ENCODE peak calls at places on chromosomes 4 and X, in eight cellular contexts. One of them, this sample, is unnamed.

GRCh38 chr4:38939150-38939549 is 71.5 kb downstream of the FAM114A1 start:
- DNase-seq in uterus: no peak
- DNase-seq in NB4: no peak
- DNase-seq in suprapubic skin: no peak
- DNase-seq in Peyer's patch: no peak
- DNase-seq in heart left ventricle: no peak
- DNase-seq in ovary: no peak
- DNase-seq in gastrocnemius medialis: no peak
- DNase-seq in this sample: no peak

GRCh38 chrX:15675490-15675921 is 10.9 kb upstream of the CLTRN start:
- DNase-seq in uterus: no peak
- DNase-seq in NB4: peak; percentile 79
- DNase-seq in suprapubic skin: peak; percentile 94
- DNase-seq in Peyer's patch: no peak
- DNase-seq in heart left ventricle: peak; percentile 85
- DNase-seq in ovary: peak; percentile 94
- DNase-seq in gastrocnemius medialis: peak; percentile 54
- DNase-seq in this sample: peak; percentile 97

GRCh38 chr4:125323547-125324100 is 8.9 kb downstream of the FAT4 start:
- DNase-seq in uterus: no peak
- DNase-seq in NB4: no peak
- DNase-seq in suprapubic skin: no peak
- DNase-seq in Peyer's patch: no peak
- DNase-seq in heart left ventricle: no peak
- DNase-seq in ovary: no peak
- DNase-seq in gastrocnemius medialis: no peak
- DNase-seq in this sample: no peak

GRCh38 chr4:73213917-73214663 is 44.5 kb downstream of the ANKRD17 start:
- DNase-seq in uterus: no peak
- DNase-seq in NB4: no peak
- DNase-seq in suprapubic skin: no peak
- DNase-seq in Peyer's patch: no peak
- DNase-seq in heart left ventricle: no peak
- DNase-seq in ovary: no peak
- DNase-seq in gastrocnemius medialis: no peak
- DNase-seq in this sample: no peak

GRCh38 chr4:183989931-183990330 is 84.8 kb downstream of the STOX2 start:
- DNase-seq in uterus: no peak
- DNase-seq in NB4: peak; percentile 10
- DNase-seq in suprapubic skin: no peak
- DNase-seq in Peyer's patch: no peak
- DNase-seq in heart left ventricle: no peak
- DNase-seq in ovary: no peak
- DNase-seq in gastrocnemius medialis: no peak
- DNase-seq in this sample: no peak

GRCh38 chr4:85127653-85128052 is 161.2 kb upstream of the WDFY3 start:
- DNase-seq in uterus: no peak
- DNase-seq in NB4: peak; percentile 43
- DNase-seq in suprapubic skin: no peak
- DNase-seq in Peyer's patch: no peak
- DNase-seq in heart left ventricle: no peak
- DNase-seq in ovary: no peak
- DNase-seq in gastrocnemius medialis: no peak
- DNase-seq in this sample: peak; percentile 79

GRCh38 chrX:38820751-38821150 is 19.5 kb downstream of the MID1IP1 start:
- DNase-seq in uterus: no peak
- DNase-seq in NB4: no peak
- DNase-seq in suprapubic skin: no peak
- DNase-seq in Peyer's patch: no peak
- DNase-seq in heart left ventricle: no peak
- DNase-seq in ovary: no peak
- DNase-seq in gastrocnemius medialis: no peak
- DNase-seq in this sample: no peak

GRCh38 chr4:30722092-30722915 is 2.1 kb downstream of the PCDH7 start:
- DNase-seq in uterus: peak; percentile 27
- DNase-seq in NB4: no peak
- DNase-seq in suprapubic skin: no peak
- DNase-seq in Peyer's patch: peak; percentile 42
- DNase-seq in heart left ventricle: peak; percentile 62
- DNase-seq in ovary: no peak
- DNase-seq in gastrocnemius medialis: no peak
- DNase-seq in this sample: peak; percentile 70

GRCh38 chr4:109079177-109079576 is 223.3 kb downstream of the COL25A1 start:
- DNase-seq in uterus: no peak
- DNase-seq in NB4: no peak
- DNase-seq in suprapubic skin: no peak
- DNase-seq in Peyer's patch: no peak
- DNase-seq in heart left ventricle: no peak
- DNase-seq in ovary: no peak
- DNase-seq in gastrocnemius medialis: no peak
- DNase-seq in this sample: no peak

GRCh38 chrX:108362026-108362425 is 76.2 kb downstream of the COL4A6 start:
- DNase-seq in uterus: no peak
- DNase-seq in NB4: no peak
- DNase-seq in suprapubic skin: no peak
- DNase-seq in Peyer's patch: no peak
- DNase-seq in heart left ventricle: no peak
- DNase-seq in ovary: no peak
- DNase-seq in gastrocnemius medialis: no peak
- DNase-seq in this sample: no peak

GRCh38 chrX:22652596-22652995 is 347.2 kb upstream of the DDX53 start:
- DNase-seq in uterus: peak; percentile 19
- DNase-seq in NB4: peak; percentile 1
- DNase-seq in suprapubic skin: no peak
- DNase-seq in Peyer's patch: no peak
- DNase-seq in heart left ventricle: no peak
- DNase-seq in ovary: no peak
- DNase-seq in gastrocnemius medialis: no peak
- DNase-seq in this sample: no peak

GRCh38 chr4:41214158-41215146 is at the start of gene APBB2:
- DNase-seq in uterus: peak; percentile 95
- DNase-seq in NB4: peak; percentile 97
- DNase-seq in suprapubic skin: peak; percentile 96
- DNase-seq in Peyer's patch: peak; percentile 95
- DNase-seq in heart left ventricle: peak; percentile 95
- DNase-seq in ovary: peak; percentile 96
- DNase-seq in gastrocnemius medialis: peak; percentile 80
- DNase-seq in this sample: peak; percentile 87

GRCh38 chr4:55218041-55218440 is 92.6 kb upstream of the KDR start:
- DNase-seq in uterus: no peak
- DNase-seq in NB4: no peak
- DNase-seq in suprapubic skin: no peak
- DNase-seq in Peyer's patch: no peak
- DNase-seq in heart left ventricle: no peak
- DNase-seq in ovary: no peak
- DNase-seq in gastrocnemius medialis: no peak
- DNase-seq in this sample: no peak

GRCh38 chr4:127211377-127212268 is 421.1 kb upstream of the INTU start:
- DNase-seq in uterus: no peak
- DNase-seq in NB4: no peak
- DNase-seq in suprapubic skin: no peak
- DNase-seq in Peyer's patch: no peak
- DNase-seq in heart left ventricle: no peak
- DNase-seq in ovary: no peak
- DNase-seq in gastrocnemius medialis: no peak
- DNase-seq in this sample: no peak

GRCh38 chr4:65046496-65047101 is 623.7 kb downstream of the EPHA5 start:
- DNase-seq in uterus: peak; percentile 16
- DNase-seq in NB4: no peak
- DNase-seq in suprapubic skin: no peak
- DNase-seq in Peyer's patch: no peak
- DNase-seq in heart left ventricle: no peak
- DNase-seq in ovary: no peak
- DNase-seq in gastrocnemius medialis: no peak
- DNase-seq in this sample: no peak

GRCh38 chr4:163344147-163345050 is 707 bp downstream of the NPY5R start:
- DNase-seq in uterus: peak; percentile 14
- DNase-seq in NB4: no peak
- DNase-seq in suprapubic skin: peak; percentile 60
- DNase-seq in Peyer's patch: no peak
- DNase-seq in heart left ventricle: peak; percentile 52
- DNase-seq in ovary: no peak
- DNase-seq in gastrocnemius medialis: no peak
- DNase-seq in this sample: peak; percentile 73

GRCh38 chr4:105979506-105979905 is 84.2 kb downstream of the NPNT start:
- DNase-seq in uterus: no peak
- DNase-seq in NB4: no peak
- DNase-seq in suprapubic skin: no peak
- DNase-seq in Peyer's patch: no peak
- DNase-seq in heart left ventricle: no peak
- DNase-seq in ovary: no peak
- DNase-seq in gastrocnemius medialis: no peak
- DNase-seq in this sample: no peak

GRCh38 chrX:136321532-136321931 is 20.8 kb downstream of the ADGRG4 start:
- DNase-seq in uterus: no peak
- DNase-seq in NB4: no peak
- DNase-seq in suprapubic skin: no peak
- DNase-seq in Peyer's patch: no peak
- DNase-seq in heart left ventricle: no peak
- DNase-seq in ovary: no peak
- DNase-seq in gastrocnemius medialis: no peak
- DNase-seq in this sample: no peak

GRCh38 chrX:136318166-136318565 is 17.4 kb downstream of the ADGRG4 start:
- DNase-seq in uterus: no peak
- DNase-seq in NB4: no peak
- DNase-seq in suprapubic skin: no peak
- DNase-seq in Peyer's patch: no peak
- DNase-seq in heart left ventricle: no peak
- DNase-seq in ovary: no peak
- DNase-seq in gastrocnemius medialis: no peak
- DNase-seq in this sample: no peak

GRCh38 chrX:136319600-136319999 is 18.8 kb downstream of the ADGRG4 start:
- DNase-seq in uterus: no peak
- DNase-seq in NB4: no peak
- DNase-seq in suprapubic skin: no peak
- DNase-seq in Peyer's patch: no peak
- DNase-seq in heart left ventricle: no peak
- DNase-seq in ovary: no peak
- DNase-seq in gastrocnemius medialis: no peak
- DNase-seq in this sample: no peak

GRCh38 chrX:136318895-136319597 is 18.3 kb downstream of the ADGRG4 start:
- DNase-seq in uterus: no peak
- DNase-seq in NB4: no peak
- DNase-seq in suprapubic skin: no peak
- DNase-seq in Peyer's patch: no peak
- DNase-seq in heart left ventricle: no peak
- DNase-seq in ovary: no peak
- DNase-seq in gastrocnemius medialis: no peak
- DNase-seq in this sample: no peak
- TF ChIP-seq POLR2A in uterus: no peak
- TF ChIP-seq POLR2A in NB4: no peak
- TF ChIP-seq POLR2A in suprapubic skin: no peak
- TF ChIP-seq POLR2A in Peyer's patch: no peak
- TF ChIP-seq POLR2A in heart left ventricle: no peak
- TF ChIP-seq POLR2A in ovary: no peak
- TF ChIP-seq POLR2A in gastrocnemius medialis: no peak
- TF ChIP-seq POLR2A in this sample: no peak

GRCh38 chr4:47466061-47466785 is 2.7 kb upstream of the COMMD8 start:
- DNase-seq in uterus: no peak
- DNase-seq in NB4: no peak
- DNase-seq in suprapubic skin: no peak
- DNase-seq in Peyer's patch: no peak
- DNase-seq in heart left ventricle: no peak
- DNase-seq in ovary: no peak
- DNase-seq in gastrocnemius medialis: no peak
- DNase-seq in this sample: no peak
- H3K4me3 ChIP-seq in uterus: no peak overlapping the region
- H3K4me3 ChIP-seq in NB4: no peak overlapping the region
- H3K4me3 ChIP-seq in suprapubic skin: no peak overlapping the region
- H3K4me3 ChIP-seq in Peyer's patch: no peak overlapping the region
- H3K4me3 ChIP-seq in heart left ventricle: no peak overlapping the region
- H3K4me3 ChIP-seq in ovary: no peak overlapping the region
- H3K4me3 ChIP-seq in gastrocnemius medialis: no peak overlapping the region
- H3K4me3 ChIP-seq in this sample: no peak overlapping the region

DNA sequence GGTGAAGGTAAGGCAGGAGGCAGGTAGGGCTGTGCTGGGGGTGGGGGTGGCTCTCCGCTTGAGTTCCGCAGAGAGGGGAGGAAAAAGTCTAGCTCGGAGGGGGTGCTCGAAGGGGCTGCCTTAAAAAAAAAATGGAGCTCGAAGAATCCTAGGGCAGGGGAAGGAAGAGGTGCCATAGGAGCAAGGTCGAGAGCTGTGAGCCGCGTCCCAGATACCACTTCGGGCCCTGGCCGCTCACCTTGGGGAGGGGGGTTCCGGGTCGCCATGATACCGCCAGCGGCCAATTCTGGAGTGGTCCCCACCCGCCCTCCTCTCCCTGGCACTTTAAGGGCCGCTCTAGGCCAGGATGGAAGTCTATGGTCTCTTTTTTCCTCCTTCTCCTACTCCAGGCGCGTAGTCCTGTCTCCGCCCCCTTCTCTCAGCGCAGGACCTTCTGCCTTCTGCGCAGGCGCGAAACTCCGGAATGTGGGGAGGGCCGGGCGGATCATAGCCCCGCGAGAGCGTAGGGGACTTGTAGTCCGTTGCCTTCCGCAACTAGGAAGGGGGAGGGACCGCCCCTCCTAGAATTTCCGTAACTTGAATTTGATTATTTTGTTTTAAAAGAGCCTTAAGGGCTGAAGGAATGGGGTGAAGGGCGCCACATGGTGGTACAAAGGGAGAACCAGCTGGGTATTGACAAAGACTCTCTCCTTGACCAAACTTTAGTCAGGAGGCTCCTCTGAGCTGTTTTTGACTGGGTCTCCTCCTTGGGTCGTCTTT is at the start of gene FUNDC1:
- DNase-seq in uterus: peak; percentile 97
- DNase-seq in NB4: peak; percentile 94
- DNase-seq in suprapubic skin: peak; percentile 95
- DNase-seq in Peyer's patch: peak; percentile 91
- DNase-seq in heart left ventricle: peak; percentile 96
- DNase-seq in ovary: peak; percentile 97
- DNase-seq in gastrocnemius medialis: peak; percentile 77
- DNase-seq in this sample: peak; percentile 97
- TF ChIP-seq POLR2A in uterus: peak; percentile 50
- TF ChIP-seq POLR2A in NB4: no peak
- TF ChIP-seq POLR2A in suprapubic skin: peak; percentile 54
- TF ChIP-seq POLR2A in Peyer's patch: peak; percentile 66
- TF ChIP-seq POLR2A in heart left ventricle: no peak
- TF ChIP-seq POLR2A in ovary: no peak
- TF ChIP-seq POLR2A in gastrocnemius medialis: peak; percentile 20
- TF ChIP-seq POLR2A in this sample: no peak

DNA sequence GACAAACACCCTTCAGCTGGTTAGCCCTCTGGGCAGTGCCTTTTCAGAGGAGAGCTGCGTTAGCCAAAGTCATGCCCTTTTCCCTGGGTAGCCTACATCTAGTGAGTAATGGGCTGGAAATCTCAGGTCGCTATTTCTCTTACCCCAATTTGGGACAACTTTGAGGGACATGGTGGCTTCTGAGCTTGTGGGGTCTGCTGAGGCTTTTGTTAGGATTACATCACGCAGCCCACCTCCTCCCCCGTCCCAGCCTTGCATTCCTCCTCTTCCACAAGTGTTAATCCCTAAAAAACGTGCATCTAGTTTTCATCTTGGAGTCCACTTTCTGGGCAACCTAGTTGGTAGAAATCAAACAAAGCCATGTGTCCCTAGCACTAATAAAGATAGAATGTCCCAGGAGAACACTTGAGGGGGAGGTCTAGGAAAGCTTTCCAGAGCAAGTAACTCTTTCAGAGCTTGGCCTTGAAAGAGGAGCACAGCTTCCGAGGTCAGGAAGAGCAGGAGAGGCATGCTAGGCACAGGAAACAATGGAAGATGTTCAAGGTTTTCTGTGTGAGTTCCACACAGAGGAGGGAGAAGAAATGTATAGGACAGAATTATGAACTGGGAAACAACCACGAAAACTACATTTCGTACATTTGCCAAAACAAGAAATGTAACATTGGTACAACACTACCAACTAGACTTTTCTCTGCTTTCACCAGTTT is 2.8 kb downstream of the MRFAP1 start:
- DNase-seq in uterus: no peak
- DNase-seq in NB4: no peak
- DNase-seq in suprapubic skin: no peak
- DNase-seq in Peyer's patch: no peak
- DNase-seq in heart left ventricle: no peak
- DNase-seq in ovary: no peak
- DNase-seq in gastrocnemius medialis: no peak
- DNase-seq in this sample: no peak
- H3K4me3 ChIP-seq in uterus: no peak overlapping the region
- H3K4me3 ChIP-seq in NB4: peak overlapping the region; percentile 71
- H3K4me3 ChIP-seq in suprapubic skin: no peak overlapping the region
- H3K4me3 ChIP-seq in Peyer's patch: no peak overlapping the region
- H3K4me3 ChIP-seq in heart left ventricle: no peak overlapping the region
- H3K4me3 ChIP-seq in ovary: no peak overlapping the region
- H3K4me3 ChIP-seq in gastrocnemius medialis: no peak overlapping the region
- H3K4me3 ChIP-seq in this sample: no peak overlapping the region

This sample was measured in spleen.